ENCODE peak calls at places on chromosomes 13 and 19, in five cellular contexts. One of them, this sample, is unnamed.

GRCh38 chr13:41637578-41637977 is 180.2 kb downstream of the RGCC start:
- DNase-seq in esophagus squamous epithelium: no peak
- DNase-seq in A549: no peak
- DNase-seq in upper lobe of right lung: no peak
- DNase-seq in AG09319: no peak
- DNase-seq in this sample: no peak

GRCh38 chr19:40464059-40465024 is 1.2 kb downstream of the BLVRB start:
- DNase-seq in esophagus squamous epithelium: no peak
- DNase-seq in A549: peak; percentile 97
- DNase-seq in upper lobe of right lung: peak; percentile 92
- DNase-seq in AG09319: peak; percentile 76
- DNase-seq in this sample: peak; percentile 95

GRCh38 chr13:72295173-72295572 is 428.2 kb upstream of the DACH1 start:
- DNase-seq in esophagus squamous epithelium: no peak
- DNase-seq in A549: no peak
- DNase-seq in upper lobe of right lung: no peak
- DNase-seq in AG09319: no peak
- DNase-seq in this sample: no peak

GRCh38 chr19:12983561-12984142 is 11.6 kb upstream of the NFIX start:
- DNase-seq in esophagus squamous epithelium: no peak
- DNase-seq in A549: peak; percentile 52
- DNase-seq in upper lobe of right lung: peak; percentile 89
- DNase-seq in AG09319: peak; percentile 56
- DNase-seq in this sample: peak; percentile 74

GRCh38 chr19:3671680-3672574 is 28.3 kb downstream of the PIP5K1C start:
- DNase-seq in esophagus squamous epithelium: no peak
- DNase-seq in A549: no peak
- DNase-seq in upper lobe of right lung: no peak
- DNase-seq in AG09319: no peak
- DNase-seq in this sample: no peak

GRCh38 chr13:78806457-78806856 is 147.5 kb upstream of the OBI1 start:
- DNase-seq in esophagus squamous epithelium: no peak
- DNase-seq in A549: peak; percentile 1
- DNase-seq in upper lobe of right lung: no peak
- DNase-seq in AG09319: no peak
- DNase-seq in this sample: peak; percentile 9

GRCh38 chr13:72565893-72566292 is 161.5 kb downstream of the MZT1 start:
- DNase-seq in esophagus squamous epithelium: no peak
- DNase-seq in A549: no peak
- DNase-seq in upper lobe of right lung: no peak
- DNase-seq in AG09319: no peak
- DNase-seq in this sample: peak; percentile 43

GRCh38 chr13:48235100-48235813 is 2.3 kb downstream of the ITM2B start:
- DNase-seq in esophagus squamous epithelium: no peak
- DNase-seq in A549: no peak
- DNase-seq in upper lobe of right lung: no peak
- DNase-seq in AG09319: no peak
- DNase-seq in this sample: peak; percentile 64

GRCh38 chr19:1169921-1170885 is 3.9 kb downstream of the SBNO2 start:
- DNase-seq in esophagus squamous epithelium: no peak
- DNase-seq in A549: no peak
- DNase-seq in upper lobe of right lung: peak; percentile 69
- DNase-seq in AG09319: no peak
- DNase-seq in this sample: peak; percentile 93

GRCh38 chr19:1214862-1215731 is 9.5 kb downstream of the STK11 start:
- DNase-seq in esophagus squamous epithelium: no peak
- DNase-seq in A549: no peak
- DNase-seq in upper lobe of right lung: peak; percentile 83
- DNase-seq in AG09319: no peak
- DNase-seq in this sample: peak; percentile 81

GRCh38 chr13:78137404-78138142 is 218.9 kb upstream of the EDNRB start:
- DNase-seq in esophagus squamous epithelium: no peak
- DNase-seq in A549: peak; percentile 6
- DNase-seq in upper lobe of right lung: no peak
- DNase-seq in AG09319: peak; percentile 43
- DNase-seq in this sample: peak; percentile 68

GRCh38 chr19:4647676-4648644 is 8.6 kb downstream of the TNFAIP8L1 start:
- DNase-seq in esophagus squamous epithelium: no peak
- DNase-seq in A549: no peak
- DNase-seq in upper lobe of right lung: no peak
- DNase-seq in AG09319: no peak
- DNase-seq in this sample: no peak

GRCh38 chr13:100941811-100942361 is 267.3 kb upstream of the TMTC4 start:
- DNase-seq in esophagus squamous epithelium: no peak
- DNase-seq in A549: no peak
- DNase-seq in upper lobe of right lung: no peak
- DNase-seq in AG09319: no peak
- DNase-seq in this sample: no peak

GRCh38 chr13:36912369-36912768 is 7.7 kb downstream of the SMAD9 start:
- DNase-seq in esophagus squamous epithelium: no peak
- DNase-seq in A549: no peak
- DNase-seq in upper lobe of right lung: no peak
- DNase-seq in AG09319: no peak
- DNase-seq in this sample: no peak

GRCh38 chr13:20241593-20241992 is 9.5 kb upstream of the GJB6 start:
- DNase-seq in esophagus squamous epithelium: no peak
- DNase-seq in A549: no peak
- DNase-seq in upper lobe of right lung: no peak
- DNase-seq in AG09319: no peak
- DNase-seq in this sample: no peak

GRCh38 chr13:51419015-51419636 is 33.7 kb downstream of the INTS6 start:
- DNase-seq in esophagus squamous epithelium: no peak
- DNase-seq in A549: no peak
- DNase-seq in upper lobe of right lung: no peak
- DNase-seq in AG09319: no peak
- DNase-seq in this sample: no peak

GRCh38 chr13:27535546-27535945 is 84.8 kb downstream of the LNX2 start:
- DNase-seq in esophagus squamous epithelium: no peak
- DNase-seq in A549: no peak
- DNase-seq in upper lobe of right lung: no peak
- DNase-seq in AG09319: no peak
- DNase-seq in this sample: no peak

GRCh38 chr13:114241918-114242317 is 7.2 kb downstream of the CDC16 start:
- DNase-seq in esophagus squamous epithelium: no peak
- DNase-seq in A549: no peak
- DNase-seq in upper lobe of right lung: no peak
- DNase-seq in AG09319: no peak
- DNase-seq in this sample: no peak

GRCh38 chr19:5953034-5953589 is 24.8 kb downstream of the RANBP3 start:
- DNase-seq in esophagus squamous epithelium: no peak
- DNase-seq in A549: no peak
- DNase-seq in upper lobe of right lung: no peak
- DNase-seq in AG09319: no peak
- DNase-seq in this sample: no peak

GRCh38 chr19:10454267-10454666 is 33.9 kb downstream of the PDE4A start:
- DNase-seq in esophagus squamous epithelium: no peak
- DNase-seq in A549: no peak
- DNase-seq in upper lobe of right lung: no peak
- DNase-seq in AG09319: no peak
- DNase-seq in this sample: peak; percentile 38

GRCh38 chr13:43905435-43906031 is 25.8 kb downstream of the LACC1 start:
- DNase-seq in esophagus squamous epithelium: no peak
- DNase-seq in A549: no peak
- DNase-seq in upper lobe of right lung: no peak
- DNase-seq in AG09319: no peak
- DNase-seq in this sample: peak; percentile 67

GRCh38 chr13:94842901-94843300 is 130.6 kb upstream of the SOX21 start:
- DNase-seq in esophagus squamous epithelium: no peak
- DNase-seq in A549: no peak
- DNase-seq in upper lobe of right lung: no peak
- DNase-seq in AG09319: no peak
- DNase-seq in this sample: no peak

GRCh38 chr19:6272411-6272791 is 7.4 kb downstream of the MLLT1 start:
- DNase-seq in esophagus squamous epithelium: no peak
- DNase-seq in A549: no peak
- DNase-seq in upper lobe of right lung: no peak
- DNase-seq in AG09319: no peak
- DNase-seq in this sample: no peak

GRCh38 chr13:32021785-32022184 is 9.8 kb upstream of the FRY start:
- DNase-seq in esophagus squamous epithelium: no peak
- DNase-seq in A549: no peak
- DNase-seq in upper lobe of right lung: no peak
- DNase-seq in AG09319: no peak
- DNase-seq in this sample: no peak

GRCh38 chr13:32023096-32023495 is 8.5 kb upstream of the FRY start:
- DNase-seq in esophagus squamous epithelium: no peak
- DNase-seq in A549: no peak
- DNase-seq in upper lobe of right lung: no peak
- DNase-seq in AG09319: no peak
- DNase-seq in this sample: no peak

GRCh38 chr13:32022292-32022691 is 9.3 kb upstream of the FRY start:
- DNase-seq in esophagus squamous epithelium: no peak
- DNase-seq in A549: no peak
- DNase-seq in upper lobe of right lung: no peak
- DNase-seq in AG09319: no peak
- DNase-seq in this sample: no peak

GRCh38 chr13:32024750-32025149 is 6.8 kb upstream of the FRY start:
- DNase-seq in esophagus squamous epithelium: no peak
- DNase-seq in A549: no peak
- DNase-seq in upper lobe of right lung: no peak
- DNase-seq in AG09319: no peak
- DNase-seq in this sample: no peak

DNA sequence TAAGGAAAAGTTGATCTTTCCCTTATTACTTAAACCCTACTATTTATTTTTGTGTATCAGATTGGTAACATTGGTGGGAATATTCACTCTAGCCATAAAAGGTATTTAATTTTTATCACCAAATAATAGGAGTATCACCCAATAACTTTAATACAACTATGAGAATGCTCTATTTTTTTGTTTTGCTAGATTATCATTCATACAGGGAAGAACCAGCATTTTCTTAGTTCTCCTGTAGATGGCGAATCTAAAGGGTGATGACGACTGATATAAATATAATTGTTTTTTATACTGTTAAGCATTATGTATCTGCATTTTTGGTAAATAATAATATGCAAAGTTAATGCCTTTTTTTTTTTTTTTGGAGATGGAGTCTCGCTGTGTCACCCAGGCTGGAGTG is 7.9 kb upstream of the FRY start:
- DNase-seq in esophagus squamous epithelium: no peak
- DNase-seq in A549: no peak
- DNase-seq in upper lobe of right lung: no peak
- DNase-seq in AG09319: no peak
- DNase-seq in this sample: peak; percentile 10
- TF ChIP-seq CTCF in esophagus squamous epithelium: no peak
- TF ChIP-seq CTCF in A549: no peak
- TF ChIP-seq CTCF in upper lobe of right lung: peak; percentile 9
- TF ChIP-seq CTCF in AG09319: peak; percentile 31
- TF ChIP-seq CTCF in this sample: no peak

DNA sequence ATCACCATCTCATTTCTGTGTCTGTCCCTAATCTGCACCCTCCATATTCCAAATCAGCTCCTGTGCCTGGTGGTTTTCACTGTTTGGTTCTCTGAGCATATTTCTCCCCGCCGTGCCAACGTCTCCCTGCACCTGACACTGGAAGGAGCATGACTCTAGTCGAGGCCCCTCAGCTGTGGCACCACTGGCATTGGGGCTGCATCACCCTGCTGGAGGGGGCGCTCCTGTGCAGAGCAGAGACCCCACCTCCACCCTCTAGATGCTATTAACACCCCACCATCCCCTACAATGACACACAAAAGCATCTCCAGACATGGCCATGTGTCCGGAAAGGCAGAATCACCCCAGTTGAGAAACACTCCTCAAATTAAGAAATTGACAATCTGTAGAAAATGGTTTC is 20.8 kb downstream of the ZSCAN5C start:
- DNase-seq in esophagus squamous epithelium: no peak
- DNase-seq in A549: no peak
- DNase-seq in upper lobe of right lung: no peak
- DNase-seq in AG09319: no peak
- DNase-seq in this sample: no peak
- TF ChIP-seq CTCF in esophagus squamous epithelium: no peak
- TF ChIP-seq CTCF in A549: no peak
- TF ChIP-seq CTCF in upper lobe of right lung: no peak
- TF ChIP-seq CTCF in AG09319: no peak
- TF ChIP-seq CTCF in this sample: no peak

DNA sequence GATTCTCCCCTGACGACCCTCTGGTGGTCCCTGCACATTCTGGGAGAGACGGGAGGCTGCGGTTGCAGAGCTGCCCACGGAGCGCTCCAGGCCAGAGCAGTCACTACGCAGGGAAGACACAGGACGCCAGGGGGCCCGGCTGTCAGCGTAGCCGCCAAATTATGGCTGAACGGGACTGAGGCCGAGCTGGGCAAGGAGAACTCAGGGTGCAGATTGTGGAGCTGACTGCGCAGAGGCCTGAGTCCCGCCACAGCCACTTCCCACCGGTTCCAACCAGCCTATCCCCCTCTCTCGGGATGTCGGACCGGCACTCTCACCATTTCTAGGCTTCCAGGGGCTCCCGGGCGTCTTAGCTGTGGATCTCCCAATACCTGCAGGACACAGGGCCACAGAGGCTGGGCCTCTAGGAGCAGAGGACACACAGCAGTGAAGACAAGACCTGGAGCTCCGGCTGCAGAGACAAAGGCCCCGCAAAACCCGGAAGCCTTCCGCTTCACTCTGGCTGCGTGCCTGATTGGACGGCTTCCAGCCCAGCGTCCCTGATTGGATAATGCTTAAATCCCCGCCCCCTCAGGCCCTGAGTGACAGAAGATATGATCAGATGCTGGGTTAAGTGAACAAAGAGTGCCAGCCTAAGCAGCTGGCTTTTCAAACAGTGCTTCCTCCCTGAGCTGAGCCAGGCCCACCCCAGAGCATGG is at the start of gene ZNF737:
- DNase-seq in esophagus squamous epithelium: peak; percentile 67
- DNase-seq in A549: peak; percentile 0
- DNase-seq in upper lobe of right lung: peak; percentile 96
- DNase-seq in AG09319: peak; percentile 87
- DNase-seq in this sample: peak; percentile 82
- TF ChIP-seq CTCF in esophagus squamous epithelium: no peak
- TF ChIP-seq CTCF in A549: no peak
- TF ChIP-seq CTCF in upper lobe of right lung: peak; percentile 27
- TF ChIP-seq CTCF in AG09319: peak; percentile 37
- TF ChIP-seq CTCF in this sample: no peak

DNA sequence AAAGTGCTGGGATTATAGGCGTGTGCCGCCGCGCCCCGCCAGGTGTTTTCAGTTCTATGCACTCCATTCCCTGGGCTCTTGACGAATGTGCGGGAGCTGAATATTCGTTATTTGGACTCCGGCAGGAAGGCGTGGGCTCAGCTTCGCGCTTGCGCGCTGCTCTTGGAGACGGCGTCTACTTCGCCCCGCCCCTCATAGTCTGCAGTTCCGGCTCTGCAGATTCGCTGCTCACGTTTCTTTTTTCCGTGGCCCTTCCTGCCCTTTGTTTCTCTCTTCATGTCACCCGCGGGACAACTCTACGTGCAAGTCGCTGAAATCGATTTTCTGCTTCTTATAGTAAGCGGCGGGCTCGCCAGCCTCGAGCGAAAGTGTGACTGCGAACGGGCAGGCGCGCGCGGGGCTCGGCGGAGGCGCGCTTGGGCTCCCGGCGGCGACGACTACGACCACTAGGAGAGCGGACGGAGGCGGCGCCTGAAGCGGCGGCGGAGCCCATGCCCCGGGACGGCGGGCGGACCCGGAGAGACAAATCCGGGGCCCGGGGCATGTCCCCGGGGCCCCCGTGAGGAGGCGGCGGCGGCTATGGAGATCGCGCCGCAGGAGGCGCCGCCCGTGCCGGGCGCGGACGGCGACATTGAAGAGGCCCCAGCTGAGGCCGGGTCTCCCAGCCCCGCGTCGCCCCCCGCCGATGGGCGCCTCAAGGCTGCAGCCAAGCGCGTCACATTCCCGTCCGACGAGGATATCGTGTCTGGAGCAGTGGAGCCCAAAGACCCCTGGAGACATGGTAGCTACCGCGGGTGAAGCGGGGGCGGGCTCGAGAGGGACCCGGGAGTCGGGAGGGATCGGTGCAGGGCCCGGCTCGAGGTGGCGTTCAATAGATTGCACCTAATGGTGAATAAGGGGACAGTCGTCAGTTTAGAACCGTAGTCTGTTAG is at the start of gene PPP1R37:
- DNase-seq in esophagus squamous epithelium: peak; percentile 70
- DNase-seq in A549: peak; percentile 100
- DNase-seq in upper lobe of right lung: peak; percentile 97
- DNase-seq in AG09319: peak; percentile 91
- DNase-seq in this sample: peak; percentile 99
- TF ChIP-seq CTCF in esophagus squamous epithelium: peak; percentile 49
- TF ChIP-seq CTCF in A549: peak; percentile 18
- TF ChIP-seq CTCF in upper lobe of right lung: peak; percentile 19
- TF ChIP-seq CTCF in AG09319: no peak
- TF ChIP-seq CTCF in this sample: no peak

This sample was measured in MCF 10A.